ENCODE peak calls at places on chromosomes 5 and 9, in ten cellular contexts. B, Q, S, D, U, N, H, L, R and Y are unnamed samples.

GRCh38 chr9:76873056-76873792 is 32.7 kb downstream of the PRUNE2 start:
- DNase-seq in D (no peak), H (peak), S (no peak), U (no peak), L (no peak), N (no peak), R (no peak), B (peak), Q (no peak), Y (no peak)

GRCh38 chr9:111030492-111030891 is 7.8 kb downstream of the LPAR1 start:
- DNase-seq in H (peak), R (no peak), Q (no peak), U (no peak), L (no peak), S (no peak), D (no peak), B (no peak), N (no peak), Y (no peak)

GRCh38 chr5:173228639-173229380 is 6.2 kb downstream of the NKX2-5 start:
- DNase-seq in S (no peak), Q (no peak), N (no peak), B (no peak), R (no peak), D (no peak), L (no peak), U (no peak), H (no peak), Y (peak)

GRCh38 chr5:140073296-140073695 is 30.2 kb upstream of the NRG2 start:
- DNase-seq in Q (no peak), H (peak), U (no peak), R (no peak), B (peak), L (no peak), N (peak), S (no peak), D (no peak), Y (peak)

GRCh38 chr5:140424135-140424534 is 22.5 kb downstream of the ANKHD1 start:
- DNase-seq in R (no peak), U (no peak), L (no peak), S (no peak), N (no peak), Q (no peak), D (no peak), B (no peak), H (no peak), Y (no peak)

GRCh38 chr5:50435131-50435530 is 6.0 kb downstream of the EMB start:
- DNase-seq in Q (no peak), R (no peak), U (no peak), B (no peak), D (no peak), H (no peak), S (no peak), L (no peak), N (no peak), Y (no peak)

GRCh38 chr9:98045234-98046160 is 11.0 kb upstream of the NANS start:
- DNase-seq in S (no peak), N (peak), H (peak), B (no peak), R (no peak), Q (no peak), D (no peak), U (no peak), L (no peak), Y (no peak)

GRCh38 chr5:95530441-95530840 is 24.3 kb downstream of the SKIC3 start:
- DNase-seq in R (peak), B (no peak), N (no peak), U (no peak), L (no peak), Q (no peak), D (peak), S (no peak), H (peak), Y (peak)

GRCh38 chr9:133825555-133826198 is 87.5 kb upstream of the SARDH start:
- DNase-seq in L (no peak), U (no peak), Q (no peak), N (no peak), D (peak), H (peak), S (no peak), R (peak), B (no peak), Y (no peak)

GRCh38 chr5:74587895-74588294 is 52.6 kb downstream of the ENC1 start:
- DNase-seq in B (no peak), S (no peak), D (no peak), R (no peak), U (no peak), L (peak), Q (no peak), N (no peak), H (no peak), Y (no peak)

GRCh38 chr9:36488322-36488838 is 84.3 kb upstream of the MELK start:
- DNase-seq in L (no peak), N (no peak), B (no peak), R (no peak), U (no peak), S (no peak), Q (no peak), D (no peak), H (no peak), Y (no peak)